ENCODE peak calls at places on chromosomes 7 and 10, in four cellular contexts. L is neuronal stem cell; U is stimulated activated CD8-positive, alpha-beta memory T cell treated with anti-CD3 and anti-CD28 coated beads, Interleukin-4, amount 100 ng/mL, for 4 hours; W is central memory CD4-positive, alpha-beta T cell. P is an unnamed sample.

GRCh38 chr7:98990356-98990755 is 112.0 kb downstream of the TRRAP start:
- DNase-seq in L (no peak), U (no peak), W (no peak), P (no peak)

GRCh38 chr7:142880886-142881505 is 4.5 kb downstream of the TRPV6 start:
- DNase-seq in L (peak), U (peak), W (peak), P (peak)

GRCh38 chr7:154709840-154710520 is 292.9 kb downstream of the PAXIP1 start:
- DNase-seq in L (no peak), U (no peak), W (no peak), P (no peak)

GRCh38 chr10:24894728-24895127 is 57.7 kb downstream of the PRTFDC1 start:
- DNase-seq in L (no peak), U (no peak), W (peak), P (no peak)

GRCh38 chr10:96310359-96310669 is 6.1 kb downstream of the DNTT start:
- DNase-seq in L (no peak), U (no peak), W (no peak), P (no peak)

GRCh38 chr7:69947998-69948397 is 349.7 kb downstream of the AUTS2 start:
- DNase-seq in L (no peak), U (no peak), W (no peak), P (no peak)

GRCh38 chr7:1404881-1405548 is 54.3 kb downstream of the MICALL2 start:
- DNase-seq in L (no peak), U (no peak), W (no peak), P (no peak)

GRCh38 chr7:124192885-124193284 is 160.0 kb upstream of the TMEM229A start:
- DNase-seq in L (no peak), U (no peak), W (no peak), P (no peak)

GRCh38 chr7:102912742-102913141 is at the start of gene LRRC17:
- DNase-seq in L (no peak), U (no peak), W (no peak), P (peak)

GRCh38 chr10:104387130-104387888 is 33.7 kb downstream of the CFAP58 start:
- DNase-seq in L (no peak), U (no peak), W (no peak), P (no peak)

GRCh38 chr7:47482013-47482761 is 99.7 kb downstream of the TNS3 start:
- DNase-seq in L (no peak), U (no peak), W (no peak), P (no peak)

GRCh38 chr7:111529507-111530355 is 32.6 kb downstream of the IMMP2L start:
- DNase-seq in L (no peak), U (no peak), W (no peak), P (no peak)

GRCh38 chr7:70259497-70259896 is 661.2 kb downstream of the AUTS2 start:
- DNase-seq in L (no peak), U (no peak), W (no peak), P (no peak)

GRCh38 chr10:75428434-75429158 is 2.8 kb upstream of the LRMDA start:
- DNase-seq in L (no peak), U (no peak), W (no peak), P (no peak)

GRCh38 chr10:122113161-122113944 is 124.4 kb downstream of the TACC2 start:
- DNase-seq in L (peak), U (no peak), W (no peak), P (peak)

GRCh38 chr10:83617692-83618325 is 521.5 kb upstream of the GHITM start:
- DNase-seq in L (no peak), U (no peak), W (no peak), P (peak)

GRCh38 chr10:87547734-87548311 is 43.1 kb downstream of the MINPP1 start:
- DNase-seq in L (peak), U (no peak), W (no peak), P (no peak)

GRCh38 chr10:117860823-117861222 is 185.9 kb downstream of the RAB11FIP2 start:
- DNase-seq in L (no peak), U (no peak), W (no peak), P (peak)

GRCh38 chr10:46236537-46236887 is 50.3 kb upstream of the ANTXRL start:
- DNase-seq in L (no peak), U (no peak), W (no peak), P (no peak)

GRCh38 chr7:43038229-43038628 is 74.2 kb upstream of the HECW1 start:
- DNase-seq in L (no peak), U (no peak), W (no peak), P (no peak)

GRCh38 chr7:90984692-90985091 is 279.5 kb upstream of the FZD1 start:
- DNase-seq in L (no peak), U (no peak), W (no peak), P (no peak)

GRCh38 chr10:124380256-124380995 is 38.3 kb downstream of the OAT start:
- DNase-seq in L (no peak), U (no peak), W (no peak), P (no peak)